ENCODE peak calls at places on chromosomes 12 and 14, in ten cellular contexts. D is OCI-LY7, K is testis, I is heart right ventricle, E is HL-60, T is mammary epithelial cell, A is tibial nerve, V is left lung, J is lower lobe of right lung, M is HCT116. B is an unnamed sample.

GRCh38 chr14:76911473-76911872 is 85.3 kb downstream of the LRRC74A start:
- DNase-seq in I (no peak), E (no peak), A (no peak), V (peak), D (no peak), T (no peak), K (no peak), J (no peak), M (no peak), B (no peak)

GRCh38 chr14:95045836-95046430 is 111.4 kb downstream of the DICER1 start:
- DNase-seq in D (no peak), E (no peak), J (no peak), T (no peak), A (no peak), V (peak), K (peak), M (no peak), I (no peak), B (no peak)

GRCh38 chr12:102618197-102618897 is 138.0 kb upstream of the IGF1 start:
- DNase-seq in T (no peak), A (peak), M (no peak), V (no peak), D (no peak), J (no peak), K (no peak), E (no peak), I (no peak), B (no peak)

GRCh38 chr14:22375321-22375930 is 213.6 kb downstream of the DAD1 start:
- DNase-seq in M (peak), D (peak), V (no peak), E (peak), T (peak), K (no peak), J (no peak), A (peak), I (no peak), B (peak)

GRCh38 chr12:62898568-62898967 is 36.4 kb downstream of the PPM1H start:
- DNase-seq in E (peak), A (no peak), M (no peak), J (no peak), T (peak), K (no peak), I (no peak), D (no peak), V (no peak), B (no peak)

GRCh38 chr12:3752096-3752709 is 706 bp downstream of the CRACR2A start:
- DNase-seq in E (peak), I (peak), D (peak), V (peak), T (no peak), A (peak), K (peak), M (peak), J (peak), B (no peak)

GRCh38 chr14:106841701-106842100 is 1315.3 kb downstream of the TMEM121 start:
- DNase-seq in V (no peak), T (peak), E (no peak), K (no peak), D (no peak), J (no peak), I (no peak), M (no peak), A (no peak), B (peak)

GRCh38 chr12:10191865-10192264 is 13.0 kb downstream of the TMEM52B start:
- DNase-seq in T (peak), I (no peak), V (no peak), K (no peak), A (no peak), D (no peak), J (no peak), M (no peak), E (no peak), B (no peak)

GRCh38 chr12:101927042-101927441 is 49.7 kb downstream of the DRAM1 start:
- DNase-seq in J (no peak), A (no peak), E (peak), D (no peak), T (no peak), K (no peak), M (no peak), I (no peak), V (no peak), B (no peak)

GRCh38 chr14:22572562-22573058 is 16.4 kb downstream of the DAD1 start:
- DNase-seq in E (no peak), A (no peak), I (no peak), D (no peak), K (no peak), V (no peak), M (no peak), J (no peak), T (no peak), B (peak)

DNA sequence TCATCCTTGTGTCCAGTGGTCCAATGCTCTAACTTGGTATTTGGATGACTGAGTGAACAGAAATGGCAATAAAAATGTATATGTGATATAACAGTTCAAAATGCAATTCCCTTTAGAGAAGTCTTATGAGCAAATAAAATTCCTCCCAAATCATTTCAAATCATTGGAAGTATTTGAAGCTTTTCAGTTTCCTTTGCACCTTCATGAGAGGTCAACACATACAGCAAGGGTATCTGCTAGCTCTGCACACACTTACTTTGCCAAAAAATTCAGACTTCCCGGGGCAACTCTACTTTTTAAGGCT is 423.7 kb downstream of the ATP23 start:
- DNase-seq in A (no peak), V (no peak), E (no peak), M (no peak), J (no peak), T (no peak), I (no peak), D (no peak), K (no peak), B (no peak)
- H3K27ac ChIP-seq in A (no peak), V (no peak), E (no peak), M (no peak), J (no peak), T (no peak), I (no peak), D (no peak), K (no peak), B (no peak)

DNA sequence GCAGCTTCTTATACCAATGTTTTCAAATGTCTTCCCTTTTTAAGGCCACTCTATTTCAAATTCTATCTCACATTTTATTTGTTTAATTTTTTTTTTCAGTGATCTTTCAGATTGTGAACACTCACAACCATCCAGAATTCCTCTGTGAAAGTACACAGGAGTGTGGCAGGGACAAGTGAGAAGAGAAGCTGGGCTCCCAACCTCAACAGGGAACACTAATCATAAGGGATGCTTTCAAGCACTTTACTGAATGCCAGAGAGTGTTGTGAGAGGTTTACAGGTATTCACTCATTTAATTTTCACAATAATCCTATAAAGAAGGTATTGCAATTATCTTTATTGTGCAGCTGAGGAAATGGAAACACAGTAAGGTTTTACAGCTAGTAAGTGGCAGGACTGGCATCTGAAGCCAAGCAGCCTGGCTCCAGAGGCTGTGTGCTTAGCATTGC is 60.1 kb upstream of the PYGL start:
- DNase-seq in A (no peak), M (no peak), E (no peak), I (no peak), D (no peak), V (peak), T (no peak), K (no peak), J (peak), B (no peak)
- H3K27ac ChIP-seq in A (peak), M (no peak), E (no peak), I (peak), D (no peak), V (peak), T (no peak), K (no peak), J (peak), B (no peak)

DNA sequence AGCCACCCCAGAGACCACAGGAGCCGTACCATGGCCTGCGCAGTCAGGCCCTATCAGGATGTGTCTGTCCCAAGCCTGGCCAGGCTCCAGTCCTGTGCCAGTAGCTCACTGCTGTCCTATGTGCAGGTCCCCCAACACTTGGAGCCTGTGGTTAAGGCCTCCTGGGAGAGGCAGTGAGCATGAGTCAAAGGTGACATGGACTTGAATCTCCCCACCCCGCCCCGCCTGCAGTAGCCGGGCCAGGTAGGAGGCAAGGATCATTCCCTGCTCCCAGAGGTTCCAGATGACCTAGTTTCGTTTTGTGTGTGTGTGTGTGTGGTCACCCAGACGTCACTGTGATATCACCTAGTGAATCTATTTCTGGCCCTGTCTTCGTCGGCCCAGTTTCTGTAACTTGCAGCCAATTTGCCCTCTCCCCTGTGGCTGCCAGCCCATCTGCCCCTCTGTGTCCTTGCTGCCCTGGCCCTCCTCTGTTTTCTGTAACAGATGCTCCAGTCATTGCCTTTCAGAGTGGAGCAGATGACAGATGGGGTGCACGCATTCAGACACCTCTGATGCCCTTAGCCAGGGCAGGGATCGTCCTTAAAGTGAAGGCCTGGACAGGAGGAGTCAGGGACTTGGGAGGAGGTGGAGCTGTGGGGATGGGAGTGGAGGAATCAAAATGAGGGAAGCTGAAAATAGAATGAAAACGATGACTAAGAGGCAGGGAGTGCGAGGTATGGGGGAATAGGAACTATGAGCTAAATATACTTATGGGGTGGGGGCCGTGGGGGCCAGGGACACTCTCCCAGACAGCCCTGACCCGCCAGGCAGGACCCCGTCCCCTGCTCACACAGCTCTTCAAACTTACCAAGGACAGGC is 37.4 kb downstream of the SLC6A12 start:
- DNase-seq in J (no peak), V (no peak), I (no peak), T (peak), K (peak), A (no peak), M (no peak), D (no peak), E (no peak), B (peak)
- H3K27ac ChIP-seq in J (no peak), V (no peak), I (peak), T (no peak), K (peak), A (no peak), M (no peak), D (no peak), E (no peak), B (no peak)

DNA sequence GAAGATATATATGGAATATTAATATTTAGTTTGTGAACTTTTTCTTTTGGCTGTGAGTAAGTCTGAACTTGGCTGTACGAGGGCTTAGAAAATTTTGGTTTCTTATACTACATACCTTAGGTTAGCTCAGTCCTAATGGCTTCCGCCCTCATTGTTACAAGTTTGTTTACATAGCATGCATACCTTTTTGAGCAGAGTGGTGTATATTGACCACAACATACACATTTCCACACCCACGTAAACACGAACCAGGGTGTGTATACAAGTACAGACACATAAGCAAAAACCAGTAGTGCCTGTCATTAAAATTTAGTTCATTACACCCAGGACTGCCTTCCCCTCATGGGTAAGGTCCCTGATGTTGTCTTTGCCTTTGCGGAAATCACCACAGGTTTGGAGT is 230.2 kb upstream of the RGS6 start:
- DNase-seq in I (no peak), V (no peak), J (no peak), E (no peak), K (no peak), M (no peak), T (peak), D (no peak), A (no peak), B (peak)
- H3K27ac ChIP-seq in I (no peak), V (no peak), J (no peak), E (no peak), K (no peak), M (no peak), T (no peak), D (no peak), A (no peak), B (no peak)

DNA sequence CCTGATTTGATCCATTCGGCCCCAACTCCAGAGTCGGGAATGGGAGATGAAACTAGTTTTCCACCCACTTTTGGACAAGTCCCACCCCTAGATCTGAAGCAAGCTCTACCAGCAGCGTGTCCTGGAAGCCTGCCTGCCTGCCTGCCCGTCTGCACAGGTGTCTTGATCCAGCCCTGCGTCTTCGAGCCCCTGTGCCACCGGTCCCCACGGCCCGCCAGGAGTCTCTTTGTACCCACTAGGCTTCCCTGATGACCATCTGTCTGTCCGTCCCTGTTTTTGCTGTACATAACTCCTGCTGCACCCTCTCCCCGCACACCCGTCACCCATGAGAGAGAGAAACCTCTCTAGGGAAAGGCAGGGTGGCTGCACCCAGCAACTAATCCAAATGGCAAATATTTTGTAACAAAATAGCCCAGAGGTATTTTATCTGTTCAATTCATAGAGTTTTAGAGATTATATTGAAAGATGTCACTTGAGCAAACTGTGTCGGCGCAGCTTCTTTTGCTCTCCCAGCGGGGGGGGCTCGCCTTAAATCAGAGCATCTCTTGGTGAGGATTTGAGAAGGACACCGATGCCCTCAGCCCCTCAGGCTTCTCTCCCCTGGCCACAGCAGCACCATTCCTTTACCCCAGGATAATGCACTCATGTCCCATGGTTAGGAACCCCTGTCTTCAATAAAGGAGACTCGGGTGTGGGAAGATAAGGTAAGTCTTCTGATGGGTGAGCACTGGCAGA is 35.8 kb downstream of the SLC6A12 start:
- DNase-seq in J (no peak), K (no peak), M (no peak), T (no peak), V (no peak), A (no peak), E (no peak), I (no peak), D (no peak), B (no peak)
- H3K27ac ChIP-seq in J (no peak), K (peak), M (no peak), T (no peak), V (no peak), A (no peak), E (no peak), I (peak), D (no peak), B (no peak)

GRCh38 chr12:8637244-8637643 is 24.6 kb upstream of the AICDA start:
- DNase-seq in D (peak), V (no peak), T (no peak), K (no peak), I (no peak), J (no peak), A (no peak), M (no peak), E (no peak), B (no peak)
- H3K27ac ChIP-seq in D (peak), V (no peak), T (no peak), K (no peak), I (no peak), J (no peak), A (no peak), M (no peak), E (no peak), B (no peak)

GRCh38 chr12:110343921-110344555 is 59.5 kb downstream of the ANAPC7 start:
- DNase-seq in K (no peak), T (no peak), J (no peak), E (no peak), I (no peak), M (no peak), V (no peak), A (no peak), D (no peak), B (no peak)

GRCh38 chr12:110343114-110343513 is 60.4 kb downstream of the ANAPC7 start:
- DNase-seq in T (no peak), V (no peak), D (no peak), I (no peak), J (no peak), A (no peak), E (no peak), K (no peak), M (no peak), B (no peak)

GRCh38 chr12:110344657-110345056 is 58.9 kb downstream of the ANAPC7 start:
- DNase-seq in A (no peak), J (no peak), K (no peak), D (no peak), T (no peak), I (no peak), V (no peak), E (no peak), M (no peak), B (no peak)

GRCh38 chr12:110340706-110341105 is 59.7 kb downstream of the ATP2A2 start:
- DNase-seq in I (no peak), A (no peak), T (peak), D (no peak), M (no peak), K (no peak), E (no peak), V (no peak), J (no peak), B (peak)

DNA sequence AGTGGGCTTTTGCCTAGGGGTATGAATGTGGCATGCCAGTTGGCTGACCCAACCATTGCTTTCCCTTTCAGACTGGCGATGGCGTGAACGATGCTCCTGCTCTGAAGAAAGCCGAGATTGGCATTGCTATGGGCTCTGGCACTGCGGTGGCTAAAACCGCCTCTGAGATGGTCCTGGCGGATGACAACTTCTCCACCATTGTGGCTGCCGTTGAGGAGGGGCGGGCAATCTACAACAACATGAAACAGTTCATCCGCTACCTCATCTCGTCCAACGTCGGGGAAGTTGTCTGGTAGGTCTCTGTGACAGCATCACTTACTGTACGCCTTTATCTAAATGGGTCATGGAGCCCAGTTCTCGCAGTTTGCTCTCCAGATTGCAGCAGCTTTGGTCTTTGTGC is 61.1 kb downstream of the ATP2A2 start:
- DNase-seq in E (no peak), I (no peak), V (no peak), T (no peak), K (no peak), M (no peak), J (no peak), A (no peak), D (no peak), B (no peak)
- H3K27ac ChIP-seq in E (no peak), I (no peak), V (no peak), T (no peak), K (no peak), M (no peak), J (no peak), A (no peak), D (no peak), B (peak)

DNA sequence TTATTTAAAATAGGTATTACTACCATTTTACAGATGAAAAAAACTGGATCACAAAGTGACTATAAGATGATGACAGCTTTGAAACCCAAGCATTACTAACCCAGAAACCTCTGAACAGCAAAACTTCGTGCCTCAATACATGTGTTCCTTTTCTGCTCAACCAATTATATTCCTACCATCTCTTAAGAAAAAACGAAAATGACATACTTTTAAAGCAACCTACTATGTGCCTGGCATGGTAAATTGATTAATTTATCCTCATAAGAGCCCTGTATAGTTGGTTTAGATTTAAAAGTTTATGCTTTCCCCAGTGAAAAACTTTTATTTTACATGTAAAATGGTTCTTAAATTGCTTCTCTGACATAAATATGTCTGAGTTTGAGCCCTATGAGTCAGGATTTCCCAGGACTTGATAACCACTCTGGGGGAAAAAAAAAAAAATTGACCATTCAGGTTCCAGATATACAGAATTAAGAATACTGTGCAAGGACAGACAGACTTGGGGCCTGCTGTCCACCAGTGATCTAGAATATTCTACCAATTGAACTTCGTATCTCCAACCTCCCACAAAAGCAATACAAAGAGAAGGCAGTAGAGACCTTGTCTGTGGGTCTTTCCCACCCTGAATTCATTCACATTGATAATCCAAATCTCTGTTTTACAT is 4.3 kb downstream of the SINHCAF start:
- DNase-seq in M (no peak), D (no peak), V (no peak), T (no peak), I (no peak), E (no peak), K (no peak), J (no peak), A (no peak), B (no peak)
- H3K27ac ChIP-seq in M (no peak), D (no peak), V (no peak), T (no peak), I (no peak), E (no peak), K (no peak), J (no peak), A (no peak), B (no peak)

B was measured in RWPE1.